ENCODE peak calls at places on chromosomes 11 and 22, in eight cellular contexts. D is cardiac fibroblast, Y is heart right ventricle, Q is breast epithelium, X is pancreas, E is cardiac muscle cell, N is H1, O is A549. F is an unnamed sample.

GRCh38 chr11:69868871-69869270 is 49.7 kb upstream of the FGF3 start:
- DNase-seq in D (no peak), Y (no peak), Q (no peak), X (no peak), E (no peak), N (no peak), O (no peak), F (no peak)

GRCh38 chr22:26322179-26322905 is 106.7 kb upstream of the ASPHD2 start:
- DNase-seq in D (peak), Y (no peak), Q (no peak), X (no peak), E (no peak), N (no peak), O (no peak), F (no peak)

GRCh38 chr22:48051796-48052620 is 1289.6 kb downstream of the TBC1D22A start:
- DNase-seq in D (no peak), Y (no peak), Q (no peak), X (no peak), E (no peak), N (no peak), O (no peak), F (no peak)

GRCh38 chr11:126700773-126701554 is 299.6 kb downstream of the KIRREL3 start:
- DNase-seq in D (no peak), Y (no peak), Q (no peak), X (no peak), E (no peak), N (no peak), O (no peak), F (no peak)

GRCh38 chr22:23410411-23410810 is 169.7 kb downstream of the IGLL1 start:
- DNase-seq in D (no peak), Y (no peak), Q (no peak), X (no peak), E (no peak), N (no peak), O (no peak), F (no peak)

GRCh38 chr11:134497586-134497985 is 85.5 kb upstream of the B3GAT1 start:
- DNase-seq in D (no peak), Y (no peak), Q (peak), X (no peak), E (no peak), N (no peak), O (no peak), F (no peak)

GRCh38 chr11:62664405-62665074 is 470 bp downstream of the C11orf98 start:
- DNase-seq in D (peak), Y (no peak), Q (peak), X (peak), E (peak), N (no peak), O (no peak), F (peak)

GRCh38 chr11:67349457-67349856 is 3.9 kb downstream of the POLD4 start:
- DNase-seq in D (no peak), Y (no peak), Q (no peak), X (no peak), E (no peak), N (no peak), O (no peak), F (no peak)

GRCh38 chr11:127470485-127470884 is 469.9 kb upstream of the KIRREL3 start:
- DNase-seq in D (no peak), Y (no peak), Q (no peak), X (no peak), E (peak), N (peak), O (no peak), F (peak)

GRCh38 chr11:124210421-124210820 is 27.3 kb downstream of the OR10D3 start:
- DNase-seq in D (no peak), Y (no peak), Q (no peak), X (no peak), E (no peak), N (no peak), O (no peak), F (no peak)

GRCh38 chr11:65870706-65871681 is 1.6 kb downstream of the EFEMP2 start:
- DNase-seq in D (no peak), Y (peak), Q (no peak), X (no peak), E (no peak), N (no peak), O (no peak), F (no peak)

GRCh38 chr22:19579880-19580279 is 55.7 kb upstream of the CLDN5 start:
- DNase-seq in D (peak), Y (peak), Q (no peak), X (no peak), E (no peak), N (no peak), O (no peak), F (no peak)

GRCh38 chr11:93403930-93404329 is 73.4 kb downstream of the DEUP1 start:
- DNase-seq in D (no peak), Y (no peak), Q (no peak), X (no peak), E (no peak), N (no peak), O (no peak), F (no peak)

GRCh38 chr22:44424867-44425351 is 73.1 kb downstream of the RTL6 start:
- DNase-seq in D (no peak), Y (no peak), Q (peak), X (no peak), E (no peak), N (no peak), O (no peak), F (no peak)

GRCh38 chr11:26465270-26465669 is 106.8 kb downstream of the MUC15 start:
- DNase-seq in D (no peak), Y (no peak), Q (no peak), X (no peak), E (no peak), N (no peak), O (no peak), F (no peak)

GRCh38 chr11:2308713-2309112 is 6.9 kb downstream of the TSPAN32 start:
- DNase-seq in D (no peak), Y (no peak), Q (no peak), X (no peak), E (no peak), N (no peak), O (no peak), F (no peak)

GRCh38 chr22:19902245-19902699 is 39.3 kb upstream of the COMT start:
- DNase-seq in D (no peak), Y (no peak), Q (no peak), X (no peak), E (no peak), N (no peak), O (no peak), F (no peak)

GRCh38 chr11:72300268-72300667 is 56.3 kb upstream of the PHOX2A start:
- DNase-seq in D (no peak), Y (no peak), Q (no peak), X (no peak), E (no peak), N (no peak), O (no peak), F (no peak)

GRCh38 chr11:122807731-122808485 is 30.4 kb upstream of the CRTAM start:
- DNase-seq in D (peak), Y (no peak), Q (no peak), X (no peak), E (no peak), N (no peak), O (no peak), F (no peak)

GRCh38 chr11:72776117-72776843 is 17.6 kb downstream of the STARD10 start:
- DNase-seq in D (no peak), Y (no peak), Q (no peak), X (no peak), E (no peak), N (no peak), O (no peak), F (no peak)

GRCh38 chr11:65611028-65611757 is 2.8 kb downstream of the MAP3K11 start:
- DNase-seq in D (peak), Y (peak), Q (no peak), X (no peak), E (no peak), N (no peak), O (no peak), F (no peak)

GRCh38 chr11:14861680-14862079 is 30.4 kb downstream of the CYP2R1 start:
- DNase-seq in D (no peak), Y (no peak), Q (no peak), X (no peak), E (no peak), N (no peak), O (no peak), F (no peak)

GRCh38 chr22:45692549-45692948 is 20.9 kb downstream of the ATXN10 start:
- DNase-seq in D (peak), Y (no peak), Q (no peak), X (no peak), E (no peak), N (no peak), O (no peak), F (no peak)

GRCh38 chr22:42544686-42545085 is 9.1 kb upstream of the SERHL2 start:
- DNase-seq in D (peak), Y (no peak), Q (no peak), X (no peak), E (no peak), N (no peak), O (no peak), F (no peak)

GRCh38 chr22:23777776-23778575 is 5.3 kb downstream of the MMP11 start:
- DNase-seq in D (no peak), Y (peak), Q (no peak), X (no peak), E (no peak), N (no peak), O (no peak), F (no peak)

GRCh38 chr11:71209181-71209580 is 43.2 kb downstream of the SHANK2 start:
- DNase-seq in D (no peak), Y (no peak), Q (peak), X (no peak), E (no peak), N (no peak), O (no peak), F (no peak)

GRCh38 chr11:12800032-12800671 is 125.9 kb downstream of the TEAD1 start:
- DNase-seq in D (peak), Y (no peak), Q (no peak), X (peak), E (peak), N (no peak), O (peak), F (peak)

GRCh38 chr11:121936375-121936774 is 179.6 kb downstream of the BLID start:
- DNase-seq in D (no peak), Y (no peak), Q (no peak), X (no peak), E (no peak), N (no peak), O (no peak), F (no peak)

GRCh38 chr11:118922745-118923627 is 2.7 kb downstream of the BCL9L start:
- DNase-seq in D (no peak), Y (no peak), Q (no peak), X (no peak), E (no peak), N (peak), O (no peak), F (no peak)

GRCh38 chr11:59000007-59000406 is 60.7 kb downstream of the GLYATL1 start:
- DNase-seq in D (no peak), Y (no peak), Q (no peak), X (no peak), E (no peak), N (no peak), O (no peak), F (no peak)

GRCh38 chr11:11789735-11790369 is 51.9 kb upstream of the USP47 start:
- DNase-seq in D (peak), Y (no peak), Q (no peak), X (no peak), E (peak), N (no peak), O (peak), F (peak)
- H3K4me3 ChIP-seq in D (no peak), Y (no peak), Q (no peak), X (no peak), E (no peak), N (no peak), O (no peak), F (no peak)

GRCh38 chr11:102319544-102319943 is 2.3 kb downstream of the BIRC3 start:
- DNase-seq in D (no peak), Y (no peak), Q (no peak), X (no peak), E (no peak), N (no peak), O (no peak), F (no peak)

GRCh38 chr11:102318469-102318868 is 1.2 kb downstream of the BIRC3 start:
- DNase-seq in D (no peak), Y (no peak), Q (no peak), X (no peak), E (no peak), N (no peak), O (peak), F (no peak)

GRCh38 chr11:102316505-102316904 is 779 bp upstream of the BIRC3 start:
- DNase-seq in D (no peak), Y (no peak), Q (no peak), X (no peak), E (no peak), N (no peak), O (no peak), F (no peak)

GRCh38 chr11:102317768-102318103 is 452 bp downstream of the BIRC3 start:
- DNase-seq in D (no peak), Y (no peak), Q (no peak), X (no peak), E (no peak), N (no peak), O (no peak), F (no peak)

DNA sequence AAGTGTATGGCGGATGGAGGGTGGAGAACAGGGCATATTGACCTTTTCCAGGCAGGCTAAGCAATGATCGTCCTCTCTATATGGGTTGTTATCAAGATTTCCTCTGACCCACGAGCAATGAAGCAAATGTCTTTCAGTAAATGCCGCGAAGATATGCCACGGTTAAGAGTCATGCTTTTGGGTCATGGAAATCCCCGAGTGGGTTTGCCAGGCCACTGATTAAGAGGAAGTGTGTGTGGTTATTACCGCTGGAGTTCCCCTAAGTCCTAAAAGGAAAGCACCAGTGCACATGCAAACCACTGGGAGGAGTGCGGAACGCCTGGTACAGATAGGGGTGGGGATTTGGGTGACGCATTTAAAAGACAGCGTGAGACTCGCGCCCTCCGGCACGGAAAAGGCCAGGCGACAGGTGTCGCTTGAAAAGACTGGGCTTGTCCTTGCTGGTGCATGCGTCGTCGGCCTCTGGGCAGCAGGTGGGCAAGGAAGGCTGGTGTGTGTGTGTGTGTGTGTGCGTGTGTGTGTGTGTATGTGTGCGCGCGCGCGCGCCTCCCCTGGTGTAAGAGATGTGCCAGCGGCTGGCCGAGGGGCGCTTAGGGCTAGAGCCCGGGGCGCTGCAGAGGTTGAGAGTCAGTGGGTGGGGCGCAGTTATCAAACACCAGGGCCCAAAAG is at the start of gene BIRC3:
- DNase-seq in D (peak), Y (peak), Q (peak), X (peak), E (peak), N (peak), O (peak), F (peak)
- TF ChIP-seq CTCF in D (peak), Y (peak), Q (peak), X (peak), E (peak), N (peak), O (peak), F (peak)

GRCh38 chr22:35229865-35230264 is 27.4 kb upstream of the HMGXB4 start:
- DNase-seq in D (no peak), Y (no peak), Q (no peak), X (no peak), E (no peak), N (peak), O (no peak), F (no peak)
- H3K4me3 ChIP-seq in D (no peak), Y (no peak), Q (no peak), X (no peak), E (no peak), N (no peak), O (no peak), F (no peak)

GRCh38 chr22:30423296-30423958 is 2.1 kb upstream of the MTFP1 start:
- DNase-seq in D (no peak), Y (peak), Q (peak), X (no peak), E (peak), N (no peak), O (no peak), F (peak)
- TF ChIP-seq CTCF in D (peak), Y (no peak), Q (peak), X (no peak), E (peak), N (no peak), O (no peak), F (peak)

GRCh38 chr11:130839950-130840666 is 76.2 kb downstream of the SNX19 start:
- DNase-seq in D (peak), Y (no peak), Q (no peak), X (no peak), E (no peak), N (no peak), O (no peak), F (no peak)
- H3K4me3 ChIP-seq in D (no peak), Y (no peak), Q (no peak), X (no peak), E (no peak), N (no peak), O (no peak), F (no peak)